ENCODE peak calls at places on chromosomes 6 and 20, in eight cellular contexts. G is Panc1; M is neuronal stem cell; H is heart right ventricle; T is CD4-positive, alpha-beta memory T cell; B is mammary epithelial cell; P is PC-9; X is epithelial cell of prostate. E is an unnamed sample.

GRCh38 chr20:32440069-32440757 is 82.1 kb downstream of the ASXL1 start:
- DNase-seq in H (no peak), M (no peak), B (no peak), P (no peak), T (no peak), G (no peak), X (no peak), E (no peak)

GRCh38 chr20:63874254-63874653 is 9.2 kb downstream of the TPD52L2 start:
- DNase-seq in P (no peak), H (no peak), M (no peak), X (no peak), T (no peak), G (no peak), B (no peak), E (no peak)

GRCh38 chr6:44505751-44506150 is 118.2 kb downstream of the CDC5L start:
- DNase-seq in M (no peak), B (no peak), T (no peak), P (no peak), X (no peak), H (no peak), G (no peak), E (no peak)

GRCh38 chr20:25859649-25860530 is 163.2 kb upstream of the ZNF337 start:
- DNase-seq in T (peak), P (no peak), G (no peak), B (peak), H (peak), X (no peak), M (no peak), E (peak)

GRCh38 chr6:42569102-42570028 is 5.5 kb downstream of the UBR2 start:
- DNase-seq in M (no peak), G (no peak), X (peak), H (no peak), T (no peak), P (peak), B (peak), E (no peak)

GRCh38 chr20:35216541-35216940 is 9.9 kb upstream of the MMP24 start:
- DNase-seq in G (no peak), X (no peak), B (peak), P (no peak), T (no peak), H (no peak), M (no peak), E (no peak)

GRCh38 chr6:161029195-161029809 is 37.7 kb downstream of the MAP3K4 start:
- DNase-seq in G (no peak), P (no peak), T (peak), H (no peak), B (peak), X (no peak), M (no peak), E (no peak)

GRCh38 chr6:114945392-114945791 is 602.6 kb upstream of the HS3ST5 start:
- DNase-seq in M (no peak), P (no peak), X (no peak), G (no peak), B (no peak), H (no peak), T (no peak), E (no peak)

GRCh38 chr6:43570876-43571441 is 4.9 kb downstream of the XPO5 start:
- DNase-seq in X (peak), H (no peak), P (peak), M (no peak), B (peak), T (no peak), G (no peak), E (no peak)

GRCh38 chr6:83429857-83430605 is 820 bp downstream of the ME1 start:
- DNase-seq in X (peak), M (peak), P (peak), B (peak), G (no peak), H (no peak), T (no peak), E (no peak)

GRCh38 chr6:36673882-36674281 is 4.6 kb upstream of the CDKN1A start:
- DNase-seq in M (no peak), G (no peak), H (no peak), P (no peak), T (no peak), B (no peak), X (no peak), E (no peak)

GRCh38 chr6:20117474-20117873 is 94.8 kb downstream of the MBOAT1 start:
- DNase-seq in G (no peak), X (peak), P (peak), M (no peak), T (no peak), B (peak), H (no peak), E (no peak)

GRCh38 chr6:97187951-97188350 is 95.1 kb downstream of the MMS22L start:
- DNase-seq in P (no peak), T (no peak), B (no peak), X (no peak), G (no peak), H (no peak), M (no peak), E (no peak)

GRCh38 chr6:3211681-3212080 is 15.8 kb downstream of the TUBB2B start:
- DNase-seq in X (no peak), P (no peak), B (no peak), H (no peak), T (no peak), M (no peak), G (no peak), E (peak)

GRCh38 chr20:56628015-56628872 is 862 bp upstream of the TFAP2C start:
- DNase-seq in X (no peak), T (no peak), G (no peak), M (no peak), B (no peak), P (peak), H (no peak), E (no peak)

GRCh38 chr20:57440678-57441509 is 49.7 kb downstream of the RBM38 start:
- DNase-seq in G (no peak), B (no peak), T (no peak), H (peak), M (no peak), P (no peak), X (no peak), E (peak)

DNA sequence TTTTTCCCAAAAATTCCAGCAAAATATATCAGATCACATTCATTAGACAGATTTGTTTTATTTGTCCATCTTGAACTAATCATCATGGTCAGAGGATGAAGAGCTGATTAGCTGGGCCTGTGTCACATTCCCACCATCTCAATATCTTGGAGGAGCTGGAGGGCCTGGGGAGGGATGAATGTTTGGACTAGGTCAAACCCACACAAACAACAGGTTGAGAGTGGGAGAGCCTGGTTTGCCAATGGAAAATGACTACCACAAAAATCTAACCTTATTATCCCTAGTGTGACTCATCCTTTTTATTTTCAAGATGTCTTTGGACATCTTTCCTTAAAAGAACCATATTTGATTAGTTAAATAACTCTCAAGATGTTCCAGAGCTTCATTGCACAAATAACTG is 242.4 kb downstream of the OGFRL1 start:
- DNase-seq in P (no peak), H (no peak), T (no peak), M (no peak), X (no peak), G (no peak), B (no peak), E (no peak)
- H3K27ac ChIP-seq in P (no peak), H (no peak), T (no peak), M (no peak), X (no peak), G (no peak), B (no peak), E (no peak)

DNA sequence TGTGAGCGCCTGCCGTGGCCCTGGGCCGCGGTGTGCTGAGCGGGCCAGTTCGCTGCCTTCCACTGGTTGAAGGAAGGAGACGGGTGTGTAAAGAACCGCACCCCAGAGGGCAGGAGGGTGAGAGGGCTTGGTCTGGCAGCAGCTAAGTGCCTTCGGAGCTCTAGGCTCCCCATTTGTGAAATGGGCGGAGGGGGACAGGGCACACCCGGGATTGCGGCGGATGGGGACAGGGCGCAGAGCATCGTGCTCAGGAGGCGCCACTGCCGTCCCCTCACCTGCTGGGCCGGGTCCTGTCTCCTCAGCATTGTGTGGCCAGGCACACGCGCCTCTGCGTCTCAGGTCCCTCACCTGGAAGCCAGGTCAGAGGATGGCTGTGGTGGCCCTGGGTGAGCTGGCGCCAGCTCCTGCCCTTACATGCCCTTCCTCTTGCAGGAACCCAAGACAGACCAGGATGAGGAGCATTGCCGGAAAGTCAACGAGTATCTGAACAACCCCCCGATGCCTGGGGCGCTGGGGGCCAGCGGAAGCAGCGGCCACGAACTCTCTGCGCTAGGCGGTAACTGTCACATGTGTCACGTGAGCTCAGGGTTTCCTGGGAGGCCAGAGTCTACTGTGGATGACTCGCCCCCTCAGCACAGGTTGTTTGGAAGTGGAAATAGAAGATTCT is 3.1 kb downstream of the ADRM1 start:
- DNase-seq in X (no peak), G (no peak), M (no peak), H (no peak), T (no peak), P (peak), B (peak), E (no peak)
- H3K27ac ChIP-seq in X (peak), G (peak), M (no peak), H (peak), T (no peak), P (peak), B (no peak), E (no peak)

DNA sequence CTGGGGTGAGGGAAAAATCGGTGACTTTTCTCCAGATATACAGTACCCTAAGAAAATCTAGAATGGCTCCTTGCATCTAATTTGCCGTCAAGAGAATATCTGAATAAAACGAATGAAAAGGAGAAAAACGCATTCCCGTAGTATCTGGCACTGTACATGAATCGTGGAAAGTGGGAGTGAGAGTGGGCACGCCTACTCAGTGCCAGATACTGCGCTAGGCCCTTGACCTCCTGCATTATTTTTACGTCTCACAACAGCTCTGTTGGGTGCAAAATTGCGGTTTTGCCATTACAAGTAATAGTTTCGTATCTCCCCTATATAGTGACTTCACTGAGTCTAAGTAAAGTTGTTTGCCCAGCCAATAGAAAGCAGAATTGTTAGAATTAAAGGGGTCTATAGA is 1.3 kb downstream of the CALHM6 start:
- DNase-seq in P (no peak), X (no peak), H (no peak), T (no peak), G (no peak), B (no peak), M (no peak), E (no peak)
- H3K27ac ChIP-seq in P (no peak), X (no peak), H (no peak), T (no peak), G (no peak), B (no peak), M (no peak), E (no peak)

DNA sequence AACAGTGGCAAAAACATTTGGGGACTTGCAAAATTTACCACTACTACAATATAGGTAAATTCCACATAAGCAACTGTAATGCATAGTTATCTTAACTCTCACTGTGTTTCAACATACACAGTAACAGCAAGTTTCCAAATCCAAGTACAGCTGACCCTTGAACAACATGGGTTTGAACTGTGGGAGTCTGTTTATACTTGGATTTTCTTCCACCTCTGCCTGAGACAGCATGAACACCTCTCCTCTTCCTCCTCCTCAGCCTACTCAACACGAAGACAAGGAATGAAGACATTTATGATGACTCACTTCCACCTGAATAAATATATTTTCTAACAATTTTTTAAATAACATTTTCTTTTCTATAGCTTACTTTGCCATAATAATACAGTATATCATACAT is 25.6 kb downstream of the MAN1A1 start:
- DNase-seq in P (no peak), X (no peak), H (no peak), B (no peak), G (no peak), M (no peak), T (no peak), E (no peak)
- H3K27ac ChIP-seq in P (no peak), X (no peak), H (no peak), B (no peak), G (no peak), M (no peak), T (no peak), E (no peak)

DNA sequence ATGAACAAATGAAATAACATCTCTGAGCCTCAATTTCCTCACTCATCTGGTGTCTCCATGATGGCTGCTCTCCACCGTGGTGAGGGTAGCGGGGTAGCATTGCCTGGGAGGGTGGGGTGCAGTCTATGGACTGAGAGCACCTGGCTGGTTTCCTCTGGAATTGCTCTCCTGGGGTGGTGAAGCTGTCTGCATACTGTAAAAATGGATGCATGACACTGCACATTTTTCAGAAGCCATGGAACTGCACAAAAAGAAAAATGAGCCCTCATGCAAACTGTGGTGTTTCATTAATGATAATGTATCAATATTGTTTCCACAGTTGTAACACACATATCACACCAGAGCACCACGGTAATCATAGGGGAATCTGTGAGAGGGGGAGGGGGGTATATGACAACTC is 12.1 kb upstream of the ITPR3 start:
- DNase-seq in T (no peak), G (no peak), M (no peak), P (no peak), B (no peak), H (no peak), X (no peak), E (no peak)
- H3K27ac ChIP-seq in T (no peak), G (peak), M (no peak), P (peak), B (no peak), H (peak), X (peak), E (no peak)

DNA sequence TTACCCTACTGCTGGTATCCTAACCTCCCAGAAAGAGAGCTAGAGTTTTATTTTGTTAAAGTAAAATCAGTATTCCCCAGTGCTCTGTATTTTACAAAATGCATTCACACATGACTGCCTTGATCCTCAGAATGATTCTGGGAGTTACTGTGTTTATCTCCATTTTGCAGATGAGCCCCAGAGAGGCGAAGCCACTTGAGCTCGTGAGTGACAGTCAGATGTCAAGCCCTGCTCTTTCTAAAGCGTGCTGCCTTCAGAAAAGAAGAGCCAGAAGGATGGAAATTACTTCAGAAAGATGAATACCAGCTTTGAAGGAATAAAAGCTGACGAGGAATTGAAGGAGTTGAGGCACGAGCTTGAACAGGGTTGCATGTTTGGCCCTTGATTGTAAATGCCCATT is 14.1 kb upstream of the OSER1 start:
- DNase-seq in G (no peak), H (no peak), T (no peak), X (no peak), B (no peak), M (no peak), P (no peak), E (no peak)
- H3K27ac ChIP-seq in G (no peak), H (no peak), T (no peak), X (no peak), B (no peak), M (no peak), P (no peak), E (no peak)